ENCODE peak calls at places on chromosomes 6 and 20, in seven cellular contexts. E, F, T, Z, K, Y and M are unnamed samples.

GRCh38 chr6:143157146-143157545 is 96.5 kb downstream of the AIG1 start:
- DNase-seq in E (no peak), Y (no peak), K (no peak), Z (no peak), T (no peak), F (peak; percentile 46), M (no peak)

GRCh38 chr20:11986954-11987353 is 69.3 kb downstream of the BTBD3 start:
- DNase-seq in Y (no peak), K (no peak), E (no peak), Z (no peak), F (no peak), T (no peak), M (no peak)

GRCh38 chr6:134347141-134347540 is 29.2 kb upstream of the SGK1 start:
- DNase-seq in T (no peak), K (no peak), E (no peak), Y (no peak), F (no peak), Z (no peak), M (no peak)

GRCh38 chr6:117837268-117837667 is 69.8 kb upstream of the SLC35F1 start:
- DNase-seq in Y (no peak), F (no peak), E (no peak), K (no peak), Z (no peak), T (no peak), M (no peak)

GRCh38 chr6:28205879-28206278 is 19.2 kb upstream of the ZSCAN9 start:
- DNase-seq in T (no peak), Y (no peak), K (no peak), E (no peak), Z (no peak), F (no peak), M (no peak)

GRCh38 chr6:143225929-143226328 is 165.2 kb downstream of the AIG1 start:
- DNase-seq in K (no peak), T (no peak), Y (no peak), F (no peak), Z (no peak), E (no peak), M (peak; percentile 79)

GRCh38 chr6:123808556-123808955 is 4.9 kb downstream of the NKAIN2 start:
- DNase-seq in K (peak; percentile 37), E (no peak), T (no peak), Y (no peak), F (peak; percentile 17), Z (no peak), M (peak; percentile 20)

GRCh38 chr20:57250607-57251343 is 15.7 kb downstream of the BMP7 start:
- DNase-seq in F (no peak), Y (peak; percentile 44), E (no peak), K (no peak), Z (no peak), T (no peak), M (no peak)

GRCh38 chr6:18513253-18513798 is 126.2 kb downstream of the RNF144B start:
- DNase-seq in Z (no peak), K (no peak), F (no peak), Y (peak; percentile 19), T (no peak), E (no peak), M (no peak)

GRCh38 chr6:119220452-119220851 is 129.1 kb downstream of the MAN1A1 start:
- DNase-seq in T (no peak), Y (no peak), K (no peak), Z (no peak), F (no peak), E (no peak), M (no peak)

GRCh38 chr6:2977290-2977689 is 5.9 kb upstream of the SERPINB6 start:
- DNase-seq in F (no peak), Y (no peak), T (no peak), Z (no peak), E (no peak), K (no peak), M (no peak)

GRCh38 chr6:132669690-132670291 is 10.8 kb upstream of the TAAR1 start:
- DNase-seq in T (peak; percentile 40), K (no peak), Y (no peak), E (peak; percentile 66), Z (peak; percentile 8), F (peak; percentile 37), M (peak; percentile 24)

GRCh38 chr6:39227476-39227875 is 1.8 kb downstream of the KCNK5 start:
- DNase-seq in T (no peak), Z (no peak), Y (no peak), F (no peak), K (no peak), E (no peak), M (no peak)

GRCh38 chr6:83505376-83505775 is 7.0 kb upstream of the PRSS35 start:
- DNase-seq in Z (no peak), F (no peak), K (no peak), T (no peak), E (no peak), Y (no peak), M (no peak)

GRCh38 chr6:4786936-4787504 is 10.8 kb downstream of the CDYL start:
- DNase-seq in K (no peak), Y (no peak), E (no peak), T (no peak), F (no peak), Z (no peak), M (no peak)

GRCh38 chr6:16239798-16240123 is 1.4 kb downstream of the GMPR start:
- DNase-seq in F (peak; percentile 35), T (no peak), K (no peak), Y (no peak), Z (peak; percentile 41), E (peak; percentile 77), M (no peak)

GRCh38 chr6:128508588-128509296 is 11.7 kb downstream of the PTPRK start:
- DNase-seq in E (no peak), F (peak; percentile 84), Y (no peak), K (no peak), T (peak; percentile 65), Z (no peak), M (peak; percentile 89)

GRCh38 chr20:51473771-51474170 is 68.7 kb downstream of the NFATC2 start:
- DNase-seq in F (no peak), E (no peak), Z (no peak), Y (no peak), T (no peak), K (no peak), M (no peak)

GRCh38 chr6:124962617-124963415 is 579 bp downstream of the RNF217 start:
- DNase-seq in Y (no peak), E (peak; percentile 69), Z (no peak), T (no peak), F (no peak), K (peak; percentile 60), M (no peak)